ENCODE peak calls at places on chromosome 5, in ten cellular contexts. U is SW480; I is stimulated activated CD4-positive, alpha-beta T cell treated with anti-CD3 and anti-CD28 coated beads, Interleukin-1b, Interleukin-23, amount 100 ng/mL, for 24 hours; M is non-pigmented ciliary epithelial cell; W is hippocampal formation; E is choroid plexus epithelial cell; Y is C1 segment of cervical spinal cord; O is stimulated activated CD8-positive, alpha-beta memory T cell treated with anti-CD3 and anti-CD28 coated beads, Interleukin-4, amount 100 ng/mL, for 1 hour; G is dermis microvascular lymphatic vessel endothelial cell; R is upper lobe of right lung. A is an unnamed sample.

GRCh38 chr5:177402271-177403043 is 2.0 kb upstream of the PFN3 start:
- DNase-seq in U (peak), I (no peak), M (no peak), W (no peak), E (peak), Y (peak), O (peak), G (peak), R (peak), A (no peak)

GRCh38 chr5:149128023-149128875 is 13.0 kb upstream of the ABLIM3 start:
- DNase-seq in U (peak), I (no peak), M (no peak), W (no peak), E (peak), Y (no peak), O (no peak), G (peak), R (no peak), A (no peak)

GRCh38 chr5:168155585-168155984 is 135.9 kb upstream of the WWC1 start:
- DNase-seq in U (no peak), I (no peak), M (no peak), W (no peak), E (no peak), Y (no peak), O (no peak), G (no peak), R (no peak), A (no peak)

GRCh38 chr5:76582252-76583162 is 40.7 kb downstream of the F2RL2 start:
- DNase-seq in U (no peak), I (no peak), M (peak), W (no peak), E (peak), Y (no peak), O (no peak), G (no peak), R (no peak), A (no peak)

GRCh38 chr5:113451797-113452196 is 17.0 kb upstream of the TSSK1B start:
- DNase-seq in U (no peak), I (no peak), M (no peak), W (no peak), E (no peak), Y (no peak), O (no peak), G (no peak), R (no peak), A (no peak)

GRCh38 chr5:31346896-31347557 is 153.5 kb downstream of the CDH6 start:
- DNase-seq in U (no peak), I (no peak), M (no peak), W (no peak), E (no peak), Y (no peak), O (no peak), G (no peak), R (no peak), A (no peak)

GRCh38 chr5:7873216-7873615 is 4.3 kb downstream of the MTRR start:
- DNase-seq in U (no peak), I (no peak), M (no peak), W (no peak), E (no peak), Y (no peak), O (no peak), G (no peak), R (no peak), A (no peak)

GRCh38 chr5:111422747-111423455 is 89.4 kb downstream of the STARD4 start:
- DNase-seq in U (no peak), I (no peak), M (no peak), W (no peak), E (no peak), Y (no peak), O (no peak), G (no peak), R (no peak), A (no peak)

GRCh38 chr5:41925555-41925946 is 470 bp downstream of the FBXO4 start:
- DNase-seq in U (peak), I (peak), M (no peak), W (no peak), E (peak), Y (peak), O (no peak), G (peak), R (no peak), A (peak)

GRCh38 chr5:64796301-64796700 is 27.6 kb downstream of the CWC27 start:
- DNase-seq in U (no peak), I (no peak), M (no peak), W (no peak), E (no peak), Y (no peak), O (no peak), G (no peak), R (no peak), A (no peak)

GRCh38 chr5:140966293-140967225 is at the start of gene PCDHAC2:
- DNase-seq in U (peak), I (no peak), M (no peak), W (peak), E (peak), Y (peak), O (no peak), G (peak), R (peak), A (no peak)

GRCh38 chr5:172846249-172846648 is 12.2 kb downstream of the ERGIC1 start:
- DNase-seq in U (no peak), I (no peak), M (no peak), W (no peak), E (no peak), Y (no peak), O (no peak), G (no peak), R (no peak), A (no peak)